ENCODE peak calls at places on chromosomes 12 and 14, in eight cellular contexts. E is right atrium auricular region, J is Peyer's patch, D is stomach, H is aorta, Z is DND-41, P is substantia nigra, C is GM23248. R is an unnamed sample.

GRCh38 chr14:29928342-29928640 is 644 bp upstream of the PRKD1 start:
- DNase-seq in E (no peak), J (no peak), D (no peak), H (peak; percentile 57), Z (no peak), P (no peak), C (peak; percentile 16), R (no peak)

GRCh38 chr12:118307069-118307954 is 65.4 kb downstream of the TAOK3 start:
- DNase-seq in E (no peak), J (no peak), D (no peak), H (no peak), Z (no peak), P (no peak), C (peak; percentile 95), R (no peak)

GRCh38 chr12:101414533-101415119 is 7.1 kb upstream of the ARL1 start:
- DNase-seq in E (no peak), J (no peak), D (no peak), H (no peak), Z (no peak), P (no peak), C (peak; percentile 76), R (peak; percentile 59)

GRCh38 chr12:68109001-68109400 is 50.5 kb downstream of the IFNG start:
- DNase-seq in E (no peak), J (no peak), D (no peak), H (no peak), Z (no peak), P (no peak), C (no peak), R (no peak)

GRCh38 chr12:47078733-47079364 is 572 bp upstream of the PCED1B start:
- DNase-seq in E (peak; percentile 64), J (no peak), D (no peak), H (peak; percentile 80), Z (no peak), P (peak; percentile 1), C (peak; percentile 65), R (no peak)

GRCh38 chr14:32702088-32702487 is 236.6 kb upstream of the NPAS3 start:
- DNase-seq in E (no peak), J (no peak), D (no peak), H (no peak), Z (no peak), P (no peak), C (no peak), R (no peak)

GRCh38 chr14:55607386-55607785 is 27.4 kb downstream of the KTN1 start:
- DNase-seq in E (no peak), J (no peak), D (no peak), H (no peak), Z (no peak), P (no peak), C (no peak), R (no peak)

GRCh38 chr12:108315486-108316105 is 23.5 kb downstream of the CMKLR1 start:
- DNase-seq in E (no peak), J (no peak), D (no peak), H (no peak), Z (no peak), P (no peak), C (no peak), R (no peak)

GRCh38 chr14:65810326-65810725 is 397.8 kb downstream of the FUT8 start:
- DNase-seq in E (no peak), J (no peak), D (no peak), H (no peak), Z (no peak), P (no peak), C (no peak), R (no peak)

GRCh38 chr12:4119157-4119761 is 154.3 kb upstream of the CCND2 start:
- DNase-seq in E (peak; percentile 18), J (no peak), D (no peak), H (no peak), Z (no peak), P (no peak), C (no peak), R (peak; percentile 21)

GRCh38 chr14:105480807-105481801 is 5.6 kb upstream of the CRIP1 start:
- DNase-seq in E (peak; percentile 95), J (peak; percentile 95), D (peak; percentile 91), H (peak; percentile 97), Z (peak; percentile 82), P (peak; percentile 97), C (peak; percentile 92), R (peak; percentile 92)

GRCh38 chr14:61260939-61261776 is 20.0 kb downstream of the TMEM30B start:
- DNase-seq in E (no peak), J (no peak), D (no peak), H (no peak), Z (no peak), P (no peak), C (peak; percentile 93), R (no peak)

GRCh38 chr14:104787736-104788532 is 7.6 kb downstream of the AKT1 start:
- DNase-seq in E (no peak), J (no peak), D (no peak), H (no peak), Z (no peak), P (no peak), C (no peak), R (no peak)

GRCh38 chr12:56728139-56728861 is 3.2 kb upstream of the NACA start:
- DNase-seq in E (no peak), J (no peak), D (no peak), H (peak; percentile 41), Z (no peak), P (no peak), C (no peak), R (no peak)

GRCh38 chr12:117044311-117044710 is 54.9 kb downstream of the TESC start:
- DNase-seq in E (no peak), J (no peak), D (no peak), H (no peak), Z (no peak), P (no peak), C (no peak), R (no peak)

GRCh38 chr14:26820101-26820500 is 222.3 kb upstream of the NOVA1 start:
- DNase-seq in E (no peak), J (no peak), D (no peak), H (no peak), Z (no peak), P (no peak), C (no peak), R (no peak)

GRCh38 chr14:105391541-105391940 is 6.8 kb upstream of the TEX22 start:
- DNase-seq in E (no peak), J (no peak), D (no peak), H (no peak), Z (no peak), P (no peak), C (no peak), R (no peak)

GRCh38 chr14:92551066-92551841 is 37.7 kb downstream of the RIN3 start:
- DNase-seq in E (no peak), J (no peak), D (no peak), H (peak; percentile 12), Z (no peak), P (no peak), C (no peak), R (no peak)

GRCh38 chr12:93776581-93777018 is 99.4 kb downstream of the CRADD start:
- DNase-seq in E (no peak), J (no peak), D (no peak), H (no peak), Z (no peak), P (no peak), C (peak; percentile 83), R (no peak)
- H3K27ac ChIP-seq in E (peak overlapping the region; percentile 79), J (no peak overlapping the region), D (peak overlapping the region; percentile 83), H (no peak overlapping the region), Z (no peak overlapping the region), P (peak overlapping the region; percentile 63), C (peak overlapping the region; percentile 97), R (peak overlapping the region; percentile 41)

GRCh38 chr12:123854918-123855317 is 92.8 kb downstream of the DNAH10 start:
- DNase-seq in E (no peak), J (no peak), D (no peak), H (peak; percentile 0), Z (no peak), P (no peak), C (no peak), R (no peak)
- H3K27ac ChIP-seq in E (no peak overlapping the region), J (no peak overlapping the region), D (no peak overlapping the region), H (no peak overlapping the region), Z (no peak overlapping the region), P (no peak overlapping the region), C (no peak overlapping the region), R (no peak overlapping the region)

GRCh38 chr12:64567570-64567969 is 42.7 kb upstream of the RASSF3 start:
- DNase-seq in E (no peak), J (no peak), D (no peak), H (no peak), Z (no peak), P (no peak), C (no peak), R (no peak)
- H3K27ac ChIP-seq in E (no peak overlapping the region), J (no peak overlapping the region), D (no peak overlapping the region), H (no peak overlapping the region), Z (no peak overlapping the region), P (no peak overlapping the region), C (no peak overlapping the region), R (no peak overlapping the region)

GRCh38 chr14:102236026-102236425 is 68.9 kb downstream of the MOK start:
- DNase-seq in E (no peak), J (no peak), D (no peak), H (peak; percentile 34), Z (no peak), P (no peak), C (no peak), R (no peak)

GRCh38 chr14:102238131-102238530 is 66.8 kb downstream of the MOK start:
- DNase-seq in E (no peak), J (no peak), D (no peak), H (peak; percentile 11), Z (no peak), P (no peak), C (no peak), R (no peak)

GRCh38 chr14:102241147-102241546 is 63.8 kb downstream of the MOK start:
- DNase-seq in E (no peak), J (no peak), D (no peak), H (peak; percentile 7), Z (no peak), P (no peak), C (no peak), R (no peak)

GRCh38 chr14:102239231-102239630 is 65.7 kb downstream of the MOK start:
- DNase-seq in E (no peak), J (no peak), D (no peak), H (peak; percentile 13), Z (no peak), P (no peak), C (no peak), R (no peak)

DNA sequence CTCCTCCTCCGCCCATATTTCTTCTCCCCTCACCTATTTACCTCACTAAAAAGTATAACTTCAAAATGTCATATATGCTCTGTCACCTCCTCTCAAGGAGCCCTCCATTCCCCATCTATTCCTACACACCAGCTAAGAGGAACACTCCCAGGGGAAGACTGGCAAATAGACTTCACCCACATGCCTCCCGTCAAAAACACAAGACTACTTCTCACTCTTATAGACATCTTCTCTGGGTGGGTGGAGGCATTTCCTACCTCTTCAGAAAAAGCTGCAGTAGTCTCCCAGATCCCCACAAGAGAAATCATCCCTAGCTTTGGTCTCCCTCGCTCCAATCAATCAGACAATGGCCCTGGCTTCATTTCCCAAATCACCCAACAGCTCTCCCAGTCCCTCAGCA is 66.2 kb downstream of the MOK start:
- DNase-seq in E (no peak), J (no peak), D (no peak), H (no peak), Z (no peak), P (no peak), C (no peak), R (no peak)
- H3K27ac ChIP-seq in E (no peak overlapping the region), J (no peak overlapping the region), D (no peak overlapping the region), H (no peak overlapping the region), Z (no peak overlapping the region), P (no peak overlapping the region), C (no peak overlapping the region), R (no peak overlapping the region)

DNA sequence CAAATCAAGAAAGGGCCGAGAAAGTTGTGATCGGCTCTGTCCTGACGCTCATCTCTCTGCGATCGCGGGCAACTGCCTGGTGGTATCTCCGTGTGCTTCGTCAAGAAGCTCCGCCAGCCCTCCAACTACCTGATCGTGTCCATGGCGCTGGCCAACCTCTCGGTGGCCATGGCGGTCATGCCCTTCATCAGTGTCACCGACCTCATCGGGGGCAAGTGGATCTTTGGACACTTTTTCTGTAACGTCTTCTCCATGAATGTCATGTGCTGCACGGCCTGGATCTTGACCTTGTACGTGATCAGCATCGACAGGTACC is 1.6 kb upstream of the HEBP1 start:
- DNase-seq in E (no peak), J (no peak), D (no peak), H (no peak), Z (no peak), P (no peak), C (no peak), R (no peak)
- H3K27ac ChIP-seq in E (peak overlapping the region; percentile 92), J (peak overlapping the region; percentile 85), D (peak overlapping the region; percentile 94), H (no peak overlapping the region), Z (no peak overlapping the region), P (peak overlapping the region; percentile 82), C (peak overlapping the region; percentile 84), R (peak overlapping the region; percentile 85)